ENCODE peak calls at places on chromosomes 13 and 19, in eight cellular contexts. O is HCT116, J is lung, F is transverse colon, R is heart left ventricle, U is esophagus squamous epithelium, B is mesenchymal stem cell, D is body of pancreas. A is an unnamed sample.

GRCh38 chr13:44206429-44206828 is 167.2 kb upstream of the SERP2 start:
- DNase-seq in O (no peak), J (no peak), F (no peak), R (no peak), U (no peak), B (no peak), D (no peak), A (no peak)

GRCh38 chr13:30705672-30706071 is 29.7 kb upstream of the ALOX5AP start:
- DNase-seq in O (no peak), J (no peak), F (no peak), R (no peak), U (no peak), B (no peak), D (no peak), A (no peak)

GRCh38 chr19:52464798-52465470 is 11.6 kb downstream of the ZNF578 start:
- DNase-seq in O (peak; percentile 2), J (no peak), F (no peak), R (no peak), U (no peak), B (no peak), D (no peak), A (peak; percentile 30)

GRCh38 chr19:32865326-32865725 is 4.2 kb downstream of the SLC7A9 start:
- DNase-seq in O (no peak), J (no peak), F (no peak), R (no peak), U (no peak), B (no peak), D (no peak), A (peak; percentile 90)

GRCh38 chr19:49799798-49800376 is 13.2 kb downstream of the FUZ start:
- DNase-seq in O (no peak), J (no peak), F (no peak), R (no peak), U (no peak), B (no peak), D (no peak), A (no peak)

GRCh38 chr19:11069451-11070009 is 19.7 kb upstream of the LDLR start:
- DNase-seq in O (no peak), J (no peak), F (no peak), R (no peak), U (no peak), B (no peak), D (no peak), A (no peak)

GRCh38 chr19:2207991-2208860 is 27.9 kb downstream of the PLEKHJ1 start:
- DNase-seq in O (no peak), J (no peak), F (peak; percentile 63), R (no peak), U (no peak), B (peak; percentile 91), D (peak; percentile 46), A (peak; percentile 90)

GRCh38 chr19:45954132-45954531 is 19.5 kb downstream of the NOVA2 start:
- DNase-seq in O (no peak), J (no peak), F (no peak), R (no peak), U (no peak), B (no peak), D (no peak), A (no peak)

GRCh38 chr19:51027126-51027806 is 850 bp upstream of the KLK11 start:
- DNase-seq in O (no peak), J (no peak), F (no peak), R (no peak), U (no peak), B (no peak), D (peak; percentile 46), A (no peak)

GRCh38 chr19:49987159-49987698 is 26.3 kb upstream of the SIGLEC11 start:
- DNase-seq in O (peak; percentile 88), J (peak; percentile 87), F (peak; percentile 86), R (peak; percentile 88), U (peak; percentile 33), B (peak; percentile 90), D (peak; percentile 95), A (peak; percentile 98)

GRCh38 chr19:15154002-15154612 is 46.7 kb downstream of the NOTCH3 start:
- DNase-seq in O (peak; percentile 37), J (no peak), F (peak; percentile 38), R (no peak), U (no peak), B (peak; percentile 78), D (no peak), A (peak; percentile 79)

GRCh38 chr13:64446372-64446771 is 2783.8 kb downstream of the PCDH9 start:
- DNase-seq in O (peak; percentile 3), J (no peak), F (no peak), R (no peak), U (no peak), B (no peak), D (no peak), A (no peak)

GRCh38 chr13:101053694-101054093 is 362.6 kb downstream of the NALCN start:
- DNase-seq in O (no peak), J (no peak), F (no peak), R (no peak), U (no peak), B (peak; percentile 7), D (no peak), A (no peak)

GRCh38 chr13:110398564-110399507 is 91.8 kb downstream of the COL4A2 start:
- DNase-seq in O (no peak), J (no peak), F (no peak), R (no peak), U (no peak), B (peak; percentile 45), D (no peak), A (no peak)

GRCh38 chr13:21777813-21778212 is 106.9 kb downstream of the FGF9 start:
- DNase-seq in O (no peak), J (no peak), F (no peak), R (no peak), U (no peak), B (no peak), D (no peak), A (no peak)

GRCh38 chr13:40565282-40566148 is 100.9 kb downstream of the FOXO1 start:
- DNase-seq in O (no peak), J (no peak), F (no peak), R (no peak), U (no peak), B (no peak), D (no peak), A (no peak)

GRCh38 chr13:93505104-93505952 is 278.7 kb downstream of the GPC6 start:
- DNase-seq in O (no peak), J (no peak), F (no peak), R (no peak), U (no peak), B (peak; percentile 35), D (no peak), A (peak; percentile 24)

GRCh38 chr13:25881946-25882574 is 169.8 kb downstream of the SHISA2 start:
- DNase-seq in O (no peak), J (no peak), F (no peak), R (no peak), U (no peak), B (peak; percentile 74), D (no peak), A (peak; percentile 97)

GRCh38 chr13:112928958-112929777 is 39.8 kb upstream of the MCF2L start:
- DNase-seq in O (no peak), J (no peak), F (peak; percentile 66), R (no peak), U (no peak), B (peak; percentile 20), D (peak; percentile 60), A (peak; percentile 36)

GRCh38 chr13:46983881-46984280 is 87.0 kb upstream of the HTR2A start:
- DNase-seq in O (no peak), J (no peak), F (no peak), R (no peak), U (no peak), B (peak; percentile 55), D (no peak), A (no peak)

DNA sequence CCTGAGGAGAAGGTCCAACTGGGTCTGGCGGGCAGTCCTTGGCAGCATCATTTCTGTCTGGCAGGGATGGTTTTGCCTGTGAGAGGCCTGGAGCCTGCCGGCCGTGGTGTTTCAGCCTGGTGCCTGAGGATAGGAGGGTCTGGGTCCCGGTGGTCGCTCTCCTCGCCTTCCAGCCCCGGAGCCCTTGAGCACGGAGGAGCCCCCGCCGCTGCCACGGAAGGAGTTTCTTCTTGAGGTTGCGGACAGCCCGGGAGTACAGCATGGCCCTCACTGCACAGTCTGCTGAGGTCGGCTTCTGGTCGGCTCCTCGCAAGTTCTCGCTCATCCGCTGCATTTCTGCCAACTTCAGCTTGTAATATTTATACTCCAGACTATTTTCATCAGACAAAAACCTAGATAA is 23.4 kb downstream of the SUGP2 start:
- DNase-seq in O (no peak), J (no peak), F (no peak), R (no peak), U (no peak), B (no peak), D (no peak), A (no peak)
- H3K27ac ChIP-seq in O (no peak overlapping the region), J (no peak overlapping the region), F (no peak overlapping the region), R (no peak overlapping the region), U (no peak overlapping the region), B (no peak overlapping the region), D (no peak overlapping the region), A (no peak overlapping the region)

GRCh38 chr19:56085571-56086275 is 35.4 kb downstream of the ZNF787 start:
- DNase-seq in O (no peak), J (no peak), F (no peak), R (no peak), U (no peak), B (no peak), D (no peak), A (no peak)
- H3K27me3 ChIP-seq in O (no peaks in the 10 kb centered on the region), J (no peaks in the 10 kb centered on the region), F (peaks cover 8% of the 10 kb centered on the region), R (no peaks in the 10 kb centered on the region), U (no peaks in the 10 kb centered on the region), B (no peaks in the 10 kb centered on the region), D (no peaks in the 10 kb centered on the region), A (no peaks in the 10 kb centered on the region)

GRCh38 chr19:31284621-31285020 is 64.6 kb downstream of the TSHZ3 start:
- DNase-seq in O (no peak), J (no peak), F (no peak), R (no peak), U (no peak), B (no peak), D (no peak), A (no peak)

GRCh38 chr19:31279436-31279765 is 69.8 kb downstream of the TSHZ3 start:
- DNase-seq in O (no peak), J (no peak), F (no peak), R (no peak), U (no peak), B (no peak), D (no peak), A (no peak)

GRCh38 chr19:31280266-31281006 is 68.8 kb downstream of the TSHZ3 start:
- DNase-seq in O (no peak), J (no peak), F (no peak), R (no peak), U (no peak), B (no peak), D (no peak), A (no peak)

GRCh38 chr19:31283701-31284100 is 65.5 kb downstream of the TSHZ3 start:
- DNase-seq in O (no peak), J (no peak), F (no peak), R (no peak), U (no peak), B (no peak), D (no peak), A (no peak)

GRCh38 chr19:31282346-31282745 is 66.9 kb downstream of the TSHZ3 start:
- DNase-seq in O (no peak), J (no peak), F (no peak), R (no peak), U (no peak), B (no peak), D (no peak), A (no peak)
- H3K27ac ChIP-seq in O (no peak overlapping the region), J (no peak overlapping the region), F (no peak overlapping the region), R (no peak overlapping the region), U (no peak overlapping the region), B (no peak overlapping the region), D (no peak overlapping the region), A (no peak overlapping the region)

GRCh38 chr13:27976362-27977177 is 7.5 kb upstream of the CDX2 start:
- DNase-seq in O (no peak), J (no peak), F (no peak), R (no peak), U (no peak), B (no peak), D (no peak), A (no peak)
- H3K27me3 ChIP-seq in O (no peaks in the 10 kb centered on the region), J (peaks cover 25% of the 10 kb centered on the region), F (peaks cover 92% of the 10 kb centered on the region), R (peaks cover 100% of the 10 kb centered on the region), U (peaks cover 8% of the 10 kb centered on the region), B (peaks cover 98% of the 10 kb centered on the region), D (peaks cover 7% of the 10 kb centered on the region), A (no peaks in the 10 kb centered on the region)